ENCODE peak calls at places on chromosomes 2 and 18, in seven cellular contexts. R is psoas muscle, D is AG04449, C is uterus, W is GM13976, J is heart left ventricle, A is fibroblast of lung. M is an unnamed sample.

GRCh38 chr2:96493072-96493471 is 12.1 kb downstream of the NEURL3 start:
- DNase-seq in R (no peak), D (no peak), C (no peak), W (no peak), J (no peak), A (no peak), M (peak; percentile 86)

GRCh38 chr2:31137211-31138036 is 816 bp downstream of the GALNT14 start:
- DNase-seq in R (no peak), D (no peak), C (no peak), W (peak; percentile 48), J (no peak), A (no peak), M (peak; percentile 23)

GRCh38 chr2:191696001-191696400 is 18.1 kb downstream of the NABP1 start:
- DNase-seq in R (peak; percentile 61), D (peak; percentile 74), C (no peak), W (no peak), J (no peak), A (peak; percentile 97), M (peak; percentile 72)

GRCh38 chr18:69109686-69110085 is 291.0 kb upstream of the DOK6 start:
- DNase-seq in R (no peak), D (no peak), C (no peak), W (no peak), J (no peak), A (peak; percentile 29), M (peak; percentile 50)

GRCh38 chr2:226554726-226555125 is 244.9 kb downstream of the IRS1 start:
- DNase-seq in R (no peak), D (peak; percentile 23), C (no peak), W (no peak), J (no peak), A (no peak), M (no peak)

GRCh38 chr2:116820986-116821385 is 993.5 kb upstream of the DDX18 start:
- DNase-seq in R (no peak), D (no peak), C (no peak), W (no peak), J (no peak), A (no peak), M (peak; percentile 19)

GRCh38 chr2:47907097-47907781 is 941 bp upstream of the FBXO11 start:
- DNase-seq in R (no peak), D (no peak), C (peak; percentile 42), W (no peak), J (no peak), A (no peak), M (peak; percentile 35)

GRCh38 chr2:182553483-182553882 is 126.6 kb upstream of the PDE1A start:
- DNase-seq in R (no peak), D (no peak), C (no peak), W (peak; percentile 65), J (no peak), A (no peak), M (no peak)

GRCh38 chr2:157302492-157303099 is 23.0 kb downstream of the ERMN start:
- DNase-seq in R (no peak), D (no peak), C (no peak), W (peak; percentile 34), J (no peak), A (peak; percentile 63), M (peak; percentile 72)

GRCh38 chr2:172021074-172021931 is 21.6 kb downstream of the METAP1D start:
- DNase-seq in R (no peak), D (no peak), C (no peak), W (no peak), J (no peak), A (no peak), M (no peak)

GRCh38 chr18:3440340-3440739 is 9.6 kb upstream of the TGIF1 start:
- DNase-seq in R (no peak), D (no peak), C (no peak), W (no peak), J (no peak), A (no peak), M (no peak)

GRCh38 chr18:40019797-40020392 is 1935.1 kb upstream of the PIK3C3 start:
- DNase-seq in R (no peak), D (no peak), C (no peak), W (no peak), J (no peak), A (no peak), M (peak; percentile 6)

GRCh38 chr2:6864938-6865345 is 765 bp downstream of the CMPK2 start:
- DNase-seq in R (peak; percentile 72), D (no peak), C (peak; percentile 22), W (no peak), J (peak; percentile 37), A (peak; percentile 9), M (no peak)

GRCh38 chr2:70132244-70133126 is 45.2 kb downstream of the PCBP1 start:
- DNase-seq in R (peak; percentile 68), D (no peak), C (peak; percentile 48), W (peak; percentile 69), J (peak; percentile 48), A (peak; percentile 76), M (peak; percentile 43)

GRCh38 chr18:10201655-10202054 is 252.8 kb upstream of the APCDD1 start:
- DNase-seq in R (no peak), D (no peak), C (no peak), W (no peak), J (no peak), A (no peak), M (no peak)

GRCh38 chr2:147609301-147609700 is 235.5 kb upstream of the ACVR2A start:
- DNase-seq in R (no peak), D (no peak), C (no peak), W (no peak), J (no peak), A (no peak), M (no peak)

GRCh38 chr18:79798346-79798998 is 734 bp downstream of the KCNG2 start:
- DNase-seq in R (peak; percentile 48), D (no peak), C (no peak), W (no peak), J (no peak), A (no peak), M (no peak)

GRCh38 chr2:55137024-55137958 is 87.0 kb upstream of the RTN4 start:
- DNase-seq in R (no peak), D (no peak), C (no peak), W (no peak), J (peak; percentile 22), A (no peak), M (no peak)

GRCh38 chr2:200252661-200253067 is 53.8 kb upstream of the SPATS2L start:
- DNase-seq in R (no peak), D (peak; percentile 73), C (no peak), W (no peak), J (no peak), A (peak; percentile 87), M (peak; percentile 4)

GRCh38 chr2:33216508-33217182 is 259.8 kb upstream of the RASGRP3 start:
- DNase-seq in R (peak; percentile 70), D (no peak), C (peak; percentile 32), W (no peak), J (peak; percentile 65), A (peak; percentile 49), M (no peak)

GRCh38 chr2:27954771-27955384 is 64.3 kb downstream of the BABAM2 start:
- DNase-seq in R (peak; percentile 63), D (peak; percentile 92), C (peak; percentile 71), W (no peak), J (peak; percentile 49), A (peak; percentile 99), M (peak; percentile 98)
- TF ChIP-seq CTCF in R (peak; percentile 35), D (no peak), C (peak; percentile 42), W (no peak), J (peak; percentile 43), A (peak; percentile 51), M (peak; percentile 29)

GRCh38 chr18:47968721-47969120 is 38.3 kb upstream of the SMAD2 start:
- DNase-seq in R (no peak), D (no peak), C (no peak), W (no peak), J (no peak), A (no peak), M (no peak)
- TF ChIP-seq CTCF in R (no peak), D (no peak), C (no peak), W (no peak), J (no peak), A (no peak), M (no peak)

DNA sequence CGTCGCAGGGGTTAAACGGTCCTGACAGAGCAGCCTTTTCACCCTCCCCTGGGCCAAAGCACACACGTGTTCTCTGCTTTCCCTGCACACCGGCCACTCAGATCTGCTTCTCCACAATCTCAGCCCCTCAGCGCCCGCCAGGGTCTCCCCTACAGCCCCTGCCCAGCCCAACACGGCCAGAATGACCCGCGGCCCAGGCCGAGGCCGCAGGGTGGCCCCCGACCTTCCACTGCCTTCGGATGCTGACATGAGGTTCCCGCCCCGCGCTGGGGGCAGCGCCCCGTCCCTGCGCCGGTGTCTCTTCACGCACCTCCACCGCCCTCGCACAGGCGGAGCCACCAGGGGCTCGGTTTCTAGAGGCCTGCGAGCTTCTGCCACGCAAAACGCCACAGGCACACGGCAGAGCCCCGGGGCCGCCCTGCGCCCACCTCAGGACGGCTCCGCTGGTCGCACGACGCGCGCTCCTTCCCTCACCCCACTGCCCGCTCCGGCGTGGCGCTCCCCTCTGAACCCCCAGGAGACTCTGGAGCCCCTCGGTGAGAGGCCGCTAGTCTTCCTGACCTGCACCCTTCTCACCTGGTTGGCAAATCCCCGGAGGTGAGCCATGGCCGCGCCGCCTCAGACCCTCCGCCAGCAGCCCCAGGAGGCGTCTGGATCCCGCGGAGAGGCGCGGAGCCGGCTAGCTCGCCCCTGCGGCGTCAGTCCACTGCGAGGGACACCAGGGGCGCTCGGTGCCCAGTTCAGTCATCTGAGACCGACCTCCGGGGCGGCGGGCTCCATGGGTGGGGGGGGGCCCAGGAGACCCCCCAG is 749 bp downstream of the STK25 start:
- DNase-seq in R (peak; percentile 80), D (no peak), C (peak; percentile 43), W (peak; percentile 63), J (no peak), A (peak; percentile 36), M (peak; percentile 41)
- TF ChIP-seq CTCF in R (no peak), D (peak; percentile 40), C (no peak), W (peak; percentile 12), J (no peak), A (no peak), M (peak; percentile 11)

GRCh38 chr2:168945508-168945907 is 44.4 kb downstream of the G6PC2 start:
- DNase-seq in R (no peak), D (no peak), C (no peak), W (no peak), J (no peak), A (no peak), M (no peak)

GRCh38 chr2:168952424-168952823 is 51.3 kb downstream of the G6PC2 start:
- DNase-seq in R (no peak), D (no peak), C (no peak), W (no peak), J (no peak), A (no peak), M (no peak)

GRCh38 chr2:168951871-168952270 is 50.8 kb downstream of the G6PC2 start:
- DNase-seq in R (no peak), D (no peak), C (no peak), W (no peak), J (no peak), A (no peak), M (no peak)

GRCh38 chr2:168949324-168949723 is 48.2 kb downstream of the G6PC2 start:
- DNase-seq in R (no peak), D (no peak), C (no peak), W (no peak), J (no peak), A (no peak), M (no peak)

GRCh38 chr2:168948621-168949212 is 47.6 kb downstream of the G6PC2 start:
- DNase-seq in R (no peak), D (no peak), C (no peak), W (no peak), J (no peak), A (peak; percentile 5), M (peak; percentile 41)
- TF ChIP-seq CTCF in R (peak; percentile 19), D (peak; percentile 48), C (no peak), W (peak; percentile 42), J (peak; percentile 45), A (peak; percentile 64), M (peak; percentile 59)

GRCh38 chr2:20667151-20667530 is 197 bp downstream of the GDF7 start:
- DNase-seq in R (no peak), D (no peak), C (no peak), W (peak; percentile 68), J (no peak), A (no peak), M (no peak)
- TF ChIP-seq CTCF in R (no peak), D (no peak), C (no peak), W (no peak), J (peak; percentile 3), A (no peak), M (no peak)

M was measured in MCF 10A.